ENCODE peak calls at places on chromosomes 7 and 10, in five cellular contexts. L is left ventricle myocardium inferior, B is hepatocyte, Q is mesendoderm, C is kidney. D is an unnamed sample.

GRCh38 chr7:76300210-76300731 is 2.2 kb upstream of the HSPB1 start:
- DNase-seq in L (no peak), B (peak; percentile 65), Q (no peak), C (no peak), D (peak; percentile 84)

GRCh38 chr10:96585726-96586418 is 940 bp downstream of the TM9SF3 start:
- DNase-seq in L (no peak), B (peak; percentile 61), Q (no peak), C (no peak), D (no peak)

GRCh38 chr10:47049056-47049851 is 138.0 kb downstream of the PTPN20 start:
- DNase-seq in L (no peak), B (no peak), Q (no peak), C (no peak), D (no peak)

GRCh38 chr10:118373786-118374185 is 31.7 kb upstream of the FAM204A start:
- DNase-seq in L (no peak), B (no peak), Q (peak; percentile 4), C (no peak), D (no peak)

GRCh38 chr7:66542528-66543373 is 85.9 kb upstream of the KCTD7 start:
- DNase-seq in L (no peak), B (no peak), Q (peak; percentile 50), C (no peak), D (no peak)

GRCh38 chr7:30413864-30414263 is 64.7 kb downstream of the NOD1 start:
- DNase-seq in L (no peak), B (no peak), Q (no peak), C (no peak), D (no peak)

GRCh38 chr7:135956393-135956792 is 20.8 kb downstream of the MTPN start:
- DNase-seq in L (no peak), B (no peak), Q (no peak), C (no peak), D (no peak)

GRCh38 chr10:99913831-99914235 is 95.9 kb downstream of the DNMBP start:
- DNase-seq in L (no peak), B (peak; percentile 45), Q (peak; percentile 99), C (no peak), D (no peak)

GRCh38 chr7:44463169-44463808 is 27.2 kb downstream of the NUDCD3 start:
- DNase-seq in L (no peak), B (no peak), Q (no peak), C (no peak), D (peak; percentile 20)

GRCh38 chr7:148697256-148697841 is 1.4 kb upstream of the CUL1 start:
- DNase-seq in L (peak; percentile 30), B (no peak), Q (no peak), C (no peak), D (no peak)

GRCh38 chr10:89373916-89374711 is 3.7 kb upstream of the IFIT1B start:
- DNase-seq in L (peak; percentile 69), B (peak; percentile 69), Q (no peak), C (peak; percentile 87), D (no peak)

GRCh38 chr10:85492684-85493083 is 873.9 kb downstream of the GRID1 start:
- DNase-seq in L (no peak), B (no peak), Q (peak; percentile 94), C (no peak), D (no peak)

GRCh38 chr10:102113956-102114857 is 6.0 kb downstream of the LDB1 start:
- DNase-seq in L (peak; percentile 35), B (peak; percentile 64), Q (peak; percentile 72), C (peak; percentile 78), D (no peak)

GRCh38 chr10:4543943-4544540 is 282.0 kb upstream of the AKR1E2 start:
- DNase-seq in L (no peak), B (no peak), Q (no peak), C (no peak), D (no peak)

GRCh38 chr7:55377162-55377810 is 12.1 kb downstream of the LANCL2 start:
- DNase-seq in L (no peak), B (no peak), Q (no peak), C (no peak), D (no peak)

GRCh38 chr7:7181519-7182155 is 707 bp upstream of the C1GALT1 start:
- DNase-seq in L (no peak), B (peak; percentile 77), Q (peak; percentile 74), C (no peak), D (peak; percentile 34)

GRCh38 chr7:132255898-132256297 is 320.4 kb downstream of the PLXNA4 start:
- DNase-seq in L (peak; percentile 48), B (peak; percentile 54), Q (no peak), C (no peak), D (no peak)

GRCh38 chr7:144668503-144668902 is 167.3 kb downstream of the TPK1 start:
- DNase-seq in L (no peak), B (no peak), Q (peak; percentile 37), C (no peak), D (no peak)

GRCh38 chr7:7425321-7425720 is 110.4 kb downstream of the COL28A1 start:
- DNase-seq in L (no peak), B (no peak), Q (peak; percentile 61), C (no peak), D (no peak)

GRCh38 chr10:24720096-24720495 is 3.6 kb downstream of the ARHGAP21 start:
- DNase-seq in L (no peak), B (no peak), Q (no peak), C (no peak), D (peak; percentile 21)

GRCh38 chr10:103800789-103801540 is 54.4 kb downstream of the SH3PXD2A start:
- DNase-seq in L (no peak), B (no peak), Q (peak; percentile 64), C (no peak), D (peak; percentile 56)

GRCh38 chr10:114849674-114850073 is 28.1 kb downstream of the FHIP2A start:
- DNase-seq in L (no peak), B (no peak), Q (no peak), C (no peak), D (no peak)
- H3K36me3 ChIP-seq in L (peaks cover 94% of the 10 kb centered on the region), B (no peaks in the 10 kb centered on the region), Q (peaks cover 1% of the 10 kb centered on the region), C (peaks cover 21% of the 10 kb centered on the region), D (peaks cover 20% of the 10 kb centered on the region)

DNA sequence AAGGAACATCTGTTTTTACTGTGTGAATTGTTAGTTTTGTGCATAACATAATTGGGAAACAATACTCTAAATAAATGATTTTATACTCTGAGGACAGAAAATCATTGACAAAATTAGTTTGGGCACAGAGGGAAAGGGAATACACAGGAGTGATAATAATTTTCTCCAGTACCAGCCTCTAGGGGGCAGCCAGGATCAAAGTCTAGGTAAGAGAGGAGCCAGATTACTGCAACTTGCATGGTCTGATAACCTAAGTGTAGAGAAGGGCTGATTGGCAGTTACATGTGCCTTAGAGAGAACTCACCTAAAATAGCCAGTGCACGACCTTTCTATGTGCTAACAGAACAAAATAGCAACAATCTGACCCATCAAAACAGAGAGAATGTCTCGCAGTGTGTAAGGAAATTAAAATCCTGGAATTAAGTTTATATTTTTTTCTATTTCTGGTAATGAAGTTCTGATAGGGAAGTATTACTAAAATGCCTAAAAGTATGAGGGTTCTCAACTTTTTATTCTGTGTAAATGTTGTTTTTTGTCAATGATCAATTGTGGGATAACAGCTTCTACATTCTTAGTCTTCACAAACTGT is 66.3 kb downstream of the EXOC6 start:
- DNase-seq in L (no peak), B (peak; percentile 79), Q (peak; percentile 83), C (no peak), D (peak; percentile 60)
- H3K36me3 ChIP-seq in L (peaks cover 15% of the 10 kb centered on the region), B (no peaks in the 10 kb centered on the region), Q (no peaks in the 10 kb centered on the region), C (peaks cover 3% of the 10 kb centered on the region), D (no peaks in the 10 kb centered on the region)

GRCh38 chr7:1151156-1151555 is 8.8 kb downstream of the ZFAND2A start:
- DNase-seq in L (no peak), B (no peak), Q (no peak), C (peak; percentile 52), D (no peak)
- H3K36me3 ChIP-seq in L (peaks cover 61% of the 10 kb centered on the region), B (no peaks in the 10 kb centered on the region), Q (no peaks in the 10 kb centered on the region), C (peaks cover 29% of the 10 kb centered on the region), D (peaks cover 55% of the 10 kb centered on the region)

GRCh38 chr7:22153427-22154106 is 203.4 kb downstream of the RAPGEF5 start:
- DNase-seq in L (no peak), B (no peak), Q (peak; percentile 79), C (no peak), D (peak; percentile 49)

GRCh38 chr7:22157552-22157951 is 199.4 kb downstream of the RAPGEF5 start:
- DNase-seq in L (no peak), B (no peak), Q (no peak), C (no peak), D (peak; percentile 79)

GRCh38 chr7:22156205-22156604 is 200.7 kb downstream of the RAPGEF5 start:
- DNase-seq in L (no peak), B (no peak), Q (no peak), C (no peak), D (peak; percentile 20)

GRCh38 chr7:22152690-22153089 is 204.3 kb downstream of the RAPGEF5 start:
- DNase-seq in L (no peak), B (no peak), Q (no peak), C (no peak), D (no peak)

DNA sequence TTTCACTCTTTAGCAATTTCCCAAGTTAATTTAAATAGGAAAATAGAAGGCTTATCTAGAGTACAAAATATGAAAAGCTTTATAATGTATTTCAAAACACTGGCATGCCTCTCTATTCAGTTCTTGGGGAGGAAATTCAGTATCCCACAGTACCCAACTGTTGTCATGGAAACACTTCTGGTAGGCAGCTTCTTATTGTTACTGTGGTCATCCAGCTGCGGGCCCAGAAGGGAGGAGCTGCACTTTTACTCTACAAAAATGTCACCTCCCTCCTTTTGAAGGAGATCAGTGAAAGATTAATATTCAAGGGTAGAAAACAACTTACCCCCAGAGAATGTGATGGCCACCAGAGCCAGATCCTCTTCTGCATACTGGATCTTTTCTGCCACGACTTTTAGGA is 202.8 kb downstream of the RAPGEF5 start:
- DNase-seq in L (no peak), B (no peak), Q (peak; percentile 60), C (no peak), D (peak; percentile 89)
- H3K36me3 ChIP-seq in L (peaks cover 48% of the 10 kb centered on the region), B (no peaks in the 10 kb centered on the region), Q (no peaks in the 10 kb centered on the region), C (peaks cover 2% of the 10 kb centered on the region), D (no peaks in the 10 kb centered on the region)